ENCODE peak calls at places on chromosomes 2 and 18, in six cellular contexts. W is substantia nigra; P is Panc1; B is NCI-H2081; S is stimulated activated CD4-positive, alpha-beta T cell treated with anti-CD3 and anti-CD28 coated beads, Interleukin-12 subunit alpha, Interleukin-12 subunit beta, amount 100 ng/mL, for 24 hours; C is epithelial cell of prostate. R is an unnamed sample.

GRCh38 chr2:7685342-7686015 is 768.3 kb downstream of the RNF144A start:
- DNase-seq in P (no peak), S (no peak), B (no peak), C (no peak), W (no peak), R (peak; percentile 61)

GRCh38 chr18:50578651-50579050 is 18.8 kb downstream of the MAPK4 start:
- DNase-seq in B (no peak), S (no peak), C (peak; percentile 52), P (no peak), W (no peak), R (peak; percentile 61)

GRCh38 chr18:62522510-62523254 is at the start of gene ZCCHC2:
- DNase-seq in B (peak; percentile 98), P (peak; percentile 85), W (peak; percentile 97), C (peak; percentile 92), S (peak; percentile 99), R (peak; percentile 99)

GRCh38 chr2:134736167-134736885 is 17.5 kb upstream of the TMEM163 start:
- DNase-seq in S (no peak), P (no peak), C (no peak), W (no peak), B (no peak), R (peak; percentile 51)

GRCh38 chr2:239951117-239951734 is 73.9 kb downstream of the NDUFA10 start:
- DNase-seq in C (no peak), W (no peak), S (no peak), P (no peak), B (no peak), R (no peak)

GRCh38 chr18:67517224-67517765 is 775 bp upstream of the DSEL start:
- DNase-seq in W (peak; percentile 5), S (no peak), P (no peak), C (no peak), B (peak; percentile 37), R (peak; percentile 28)

GRCh38 chr18:59864446-59864764 is 35.4 kb upstream of the PMAIP1 start:
- DNase-seq in C (no peak), S (no peak), W (no peak), B (no peak), P (no peak), R (no peak)

GRCh38 chr18:950026-950631 is 45.5 kb downstream of the ADCYAP1 start:
- DNase-seq in P (no peak), W (no peak), B (no peak), C (no peak), S (no peak), R (no peak)

GRCh38 chr2:182744490-182744889 is 28.4 kb downstream of the DNAJC10 start:
- DNase-seq in P (no peak), W (no peak), C (no peak), S (no peak), B (no peak), R (no peak)

GRCh38 chr2:205683179-205683978 is 1.1 kb downstream of the NRP2 start:
- DNase-seq in C (no peak), B (no peak), W (no peak), P (no peak), S (no peak), R (no peak)

GRCh38 chr2:2181505-2181904 is 149.6 kb downstream of the MYT1L start:
- DNase-seq in C (no peak), S (no peak), B (no peak), P (no peak), W (no peak), R (no peak)

GRCh38 chr18:62778976-62779869 is 63.9 kb downstream of the PHLPP1 start:
- DNase-seq in W (no peak), S (no peak), P (no peak), B (no peak), C (no peak), R (no peak)

GRCh38 chr2:174337337-174338154 is 2.8 kb downstream of the SP9 start:
- DNase-seq in W (no peak), P (no peak), C (no peak), B (peak; percentile 43), S (no peak), R (peak; percentile 47)

GRCh38 chr2:121342751-121343150 is 57.7 kb upstream of the TFCP2L1 start:
- DNase-seq in S (no peak), C (no peak), P (no peak), W (no peak), B (no peak), R (no peak)

GRCh38 chr2:15736396-15737180 is 144.9 kb downstream of the DDX1 start:
- DNase-seq in W (no peak), B (no peak), S (no peak), C (no peak), P (no peak), R (no peak)

GRCh38 chr2:55782528-55783173 is 89.0 kb upstream of the PNPT1 start:
- DNase-seq in B (no peak), W (no peak), C (no peak), S (no peak), P (no peak), R (no peak)

GRCh38 chr2:226431301-226431955 is 368.2 kb downstream of the IRS1 start:
- DNase-seq in S (no peak), C (no peak), P (no peak), B (no peak), W (no peak), R (no peak)

GRCh38 chr2:1605102-1605501 is 139.2 kb downstream of the PXDN start:
- DNase-seq in C (no peak), S (no peak), B (no peak), P (no peak), W (no peak), R (no peak)

GRCh38 chr18:4755848-4756247 is 300.7 kb upstream of the DLGAP1 start:
- DNase-seq in W (no peak), B (no peak), S (no peak), C (no peak), P (no peak), R (no peak)

GRCh38 chr2:32874931-32875330 is 71.8 kb upstream of the LTBP1 start:
- DNase-seq in P (no peak), C (no peak), W (no peak), S (no peak), B (no peak), R (no peak)

GRCh38 chr18:64966667-64967066 is 784.1 kb upstream of the CDH7 start:
- DNase-seq in P (no peak), W (no peak), B (peak; percentile 62), S (no peak), C (no peak), R (peak; percentile 22)

GRCh38 chr2:54497738-54498680 is 41.9 kb downstream of the SPTBN1 start:
- DNase-seq in W (peak; percentile 14), C (no peak), P (no peak), S (no peak), B (no peak), R (peak; percentile 48)